ENCODE peak calls at places on chromosomes 1 and 21, in five cellular contexts. Q, R, B, M and Z are unnamed samples.

GRCh38 chr1:100750002-100750885 is 30.7 kb downstream of the VCAM1 start:
- DNase-seq in Q (no peak), R (peak; percentile 17), B (no peak), M (no peak), Z (no peak)

GRCh38 chr1:55690366-55690765 is 475.2 kb upstream of the USP24 start:
- DNase-seq in Q (no peak), R (no peak), B (no peak), M (no peak), Z (no peak)

GRCh38 chr1:220492671-220493070 is 35.3 kb upstream of the MARK1 start:
- DNase-seq in Q (no peak), R (no peak), B (no peak), M (no peak), Z (no peak)

GRCh38 chr1:9753121-9753531 is 70.6 kb downstream of the CLSTN1 start:
- DNase-seq in Q (peak; percentile 96), R (peak; percentile 30), B (no peak), M (no peak), Z (no peak)

GRCh38 chr1:61221642-61222041 is 139.3 kb downstream of the NFIA start:
- DNase-seq in Q (peak; percentile 81), R (no peak), B (no peak), M (no peak), Z (no peak)

GRCh38 chr1:54989473-54989872 is 9.0 kb downstream of the TMEM61 start:
- DNase-seq in Q (no peak), R (no peak), B (no peak), M (peak; percentile 74), Z (no peak)

GRCh38 chr1:109075531-109076490 is at the start of gene TAF13:
- DNase-seq in Q (peak; percentile 99), R (peak; percentile 95), B (no peak), M (peak; percentile 95), Z (peak; percentile 95)

GRCh38 chr1:30914931-30915330 is 6.4 kb upstream of the SDC3 start:
- DNase-seq in Q (no peak), R (no peak), B (no peak), M (no peak), Z (no peak)

GRCh38 chr1:42206164-42206563 is 41.6 kb upstream of the GUCA2A start:
- DNase-seq in Q (no peak), R (no peak), B (no peak), M (no peak), Z (no peak)

GRCh38 chr1:165443539-165444289 is 1.2 kb downstream of the RXRG start:
- DNase-seq in Q (no peak), R (no peak), B (no peak), M (no peak), Z (peak; percentile 48)

GRCh38 chr1:9826616-9827015 is 2.9 kb upstream of the CLSTN1 start:
- DNase-seq in Q (peak; percentile 7), R (peak; percentile 16), B (no peak), M (no peak), Z (no peak)

GRCh38 chr1:54581621-54582035 is 33.6 kb downstream of the ACOT11 start:
- DNase-seq in Q (peak; percentile 96), R (no peak), B (no peak), M (peak; percentile 85), Z (no peak)

GRCh38 chr1:27351541-27352107 is 9.8 kb downstream of the SYTL1 start:
- DNase-seq in Q (no peak), R (no peak), B (no peak), M (no peak), Z (no peak)

GRCh38 chr1:9235123-9235513 is 544 bp downstream of the H6PD start:
- DNase-seq in Q (peak; percentile 82), R (no peak), B (no peak), M (peak; percentile 30), Z (no peak)

GRCh38 chr1:7253118-7253480 is 467.8 kb downstream of the CAMTA1 start:
- DNase-seq in Q (peak; percentile 76), R (no peak), B (no peak), M (no peak), Z (no peak)

GRCh38 chr1:84122780-84123382 is 21.2 kb upstream of the PRKACB start:
- DNase-seq in Q (peak; percentile 70), R (peak; percentile 38), B (no peak), M (peak; percentile 64), Z (peak; percentile 56)

GRCh38 chr1:201365251-201365650 is 12.2 kb downstream of the TNNT2 start:
- DNase-seq in Q (no peak), R (no peak), B (no peak), M (no peak), Z (no peak)

GRCh38 chr1:33455537-33456301 is 16.7 kb upstream of the ZSCAN20 start:
- DNase-seq in Q (peak; percentile 88), R (peak; percentile 70), B (peak; percentile 48), M (peak; percentile 38), Z (peak; percentile 66)

GRCh38 chr1:54152696-54153095 is at the start of gene CDCP2:
- DNase-seq in Q (no peak), R (no peak), B (no peak), M (no peak), Z (no peak)

GRCh38 chr1:152162826-152163463 is 3.9 kb upstream of the RPTN start:
- DNase-seq in Q (peak; percentile 92), R (no peak), B (no peak), M (no peak), Z (no peak)

GRCh38 chr1:74222701-74223100 is 12.5 kb upstream of the TNNI3K start:
- DNase-seq in Q (no peak), R (no peak), B (no peak), M (no peak), Z (no peak)

GRCh38 chr21:44433791-44434567 is 21.3 kb upstream of the LRRC3 start:
- DNase-seq in Q (no peak), R (no peak), B (no peak), M (peak; percentile 10), Z (no peak)

GRCh38 chr1:12539705-12540579 is 78.1 kb downstream of the DHRS3 start:
- DNase-seq in Q (peak; percentile 94), R (peak; percentile 35), B (no peak), M (peak; percentile 57), Z (peak; percentile 74)

DNA sequence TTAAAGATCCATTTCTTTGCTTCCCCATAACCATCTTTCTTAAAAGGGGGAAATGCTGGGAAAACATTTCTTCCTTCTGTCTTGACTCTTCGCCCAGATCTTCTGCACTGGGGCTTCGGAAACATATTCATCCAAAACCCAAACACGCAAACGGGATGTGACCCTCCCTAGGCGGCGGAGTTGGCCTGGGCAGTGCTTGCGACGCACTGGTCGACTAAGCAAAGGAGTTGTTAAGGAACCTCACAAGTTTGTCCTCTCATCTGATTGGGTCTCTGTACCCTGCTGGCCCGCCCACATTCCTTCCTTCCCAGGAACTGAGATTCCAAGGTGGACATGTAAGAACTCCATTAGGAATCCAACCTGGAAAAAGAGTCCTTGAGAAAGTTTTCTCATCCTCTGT is 2.5 kb downstream of the ADAMTS5 start:
- DNase-seq in Q (peak; percentile 80), R (no peak), B (no peak), M (peak; percentile 33), Z (peak; percentile 22)
- H3K4me3 ChIP-seq in Q (peak overlapping the region; percentile 81), R (no peak overlapping the region), B (no peak overlapping the region), M (no peak overlapping the region), Z (no peak overlapping the region)

GRCh38 chr1:2233468-2233867 is 5.3 kb downstream of the SKI start:
- DNase-seq in Q (peak; percentile 53), R (no peak), B (no peak), M (no peak), Z (no peak)
- H3K9ac ChIP-seq in Q (peak overlapping the region; percentile 97), R (no peak overlapping the region), B (peak overlapping the region; percentile 11), M (peak overlapping the region; percentile 73), Z (no peak overlapping the region)

GRCh38 chr1:4590766-4591165 is 63.6 kb upstream of the AJAP1 start:
- DNase-seq in Q (no peak), R (no peak), B (no peak), M (no peak), Z (no peak)
- H3K4me3 ChIP-seq in Q (no peak overlapping the region), R (no peak overlapping the region), B (no peak overlapping the region), M (no peak overlapping the region), Z (no peak overlapping the region)

DNA sequence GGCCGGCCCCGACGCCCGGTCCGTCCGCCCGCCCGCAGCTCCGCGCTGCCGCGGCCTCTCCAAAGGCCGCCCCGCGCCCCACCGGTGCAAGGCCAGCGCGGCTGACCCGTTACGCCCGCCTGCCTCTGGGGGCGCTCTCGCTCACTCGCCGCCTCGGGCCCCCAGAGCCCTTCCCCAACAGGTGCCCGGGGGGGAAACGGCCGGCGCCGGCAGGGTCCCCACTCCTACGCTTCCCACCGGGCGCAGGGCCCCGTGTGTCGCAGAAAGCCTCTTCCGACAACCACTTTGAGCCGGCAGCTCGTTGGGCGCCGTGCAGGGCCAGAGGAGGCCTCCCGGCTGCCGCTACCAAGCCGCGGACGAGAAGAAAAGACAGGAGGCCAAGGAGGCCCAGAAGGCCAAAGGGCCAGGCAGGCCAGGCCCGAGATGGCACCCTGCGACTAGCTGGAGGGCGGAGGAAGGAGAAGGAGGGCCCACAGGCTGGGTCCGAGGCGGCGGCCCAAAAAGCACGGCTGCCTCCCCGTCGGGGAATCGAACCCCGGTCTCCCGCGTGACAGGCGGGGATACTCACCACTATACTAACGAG is 64.9 kb upstream of the FCGR2A start:
- DNase-seq in Q (peak; percentile 73), R (peak; percentile 89), B (no peak), M (peak; percentile 68), Z (peak; percentile 93)
- H3K9ac ChIP-seq in Q (no peak overlapping the region), R (peak overlapping the region; percentile 92), B (peak overlapping the region; percentile 84), M (peak overlapping the region; percentile 66), Z (no peak overlapping the region)